ENCODE peak calls at places on chromosome 4, in six cellular contexts. E, I, R, Y, A and O are unnamed samples.

GRCh38 chr4:48815483-48815882 is 15.4 kb upstream of the OCIAD1 start:
- DNase-seq in R (no peak), E (no peak), Y (no peak), I (no peak), A (no peak), O (no peak)

GRCh38 chr4:135269125-135269772 is 1067.7 kb upstream of the PABPC4L start:
- DNase-seq in Y (no peak), A (no peak), I (no peak), E (no peak), R (no peak), O (no peak)

GRCh38 chr4:176742211-176742610 is 50.5 kb downstream of the VEGFC start:
- DNase-seq in E (no peak), A (no peak), R (no peak), I (no peak), Y (no peak), O (no peak)

GRCh38 chr4:180923476-180923875 is 1319.7 kb upstream of the TENM3 start:
- DNase-seq in A (no peak), Y (no peak), I (no peak), R (no peak), E (peak; percentile 80), O (no peak)

GRCh38 chr4:125315571-125316390 is 1.0 kb downstream of the FAT4 start:
- DNase-seq in R (peak; percentile 16), E (no peak), A (no peak), Y (no peak), I (peak; percentile 54), O (peak; percentile 41)

GRCh38 chr4:27062256-27062655 is 201.6 kb downstream of the STIM2 start:
- DNase-seq in E (no peak), Y (no peak), I (no peak), A (no peak), R (no peak), O (no peak)

GRCh38 chr4:7194251-7195137 is 2.2 kb downstream of the SORCS2 start:
- DNase-seq in R (peak; percentile 27), A (peak; percentile 8), E (no peak), Y (no peak), I (peak; percentile 39), O (peak; percentile 79)

GRCh38 chr4:7909463-7909862 is 30.2 kb downstream of the AFAP1 start:
- DNase-seq in A (no peak), E (no peak), I (no peak), Y (no peak), R (no peak), O (no peak)

GRCh38 chr4:56655209-56655626 is 25.9 kb downstream of the HOPX start:
- DNase-seq in Y (peak; percentile 26), R (peak; percentile 25), A (no peak), I (peak; percentile 53), E (no peak), O (no peak)

GRCh38 chr4:26351685-26352084 is 30.9 kb downstream of the RBPJ start:
- DNase-seq in A (no peak), Y (no peak), I (no peak), R (no peak), E (no peak), O (no peak)

GRCh38 chr4:139229534-139230039 is 50.4 kb downstream of the MGARP start:
- DNase-seq in R (peak; percentile 57), A (no peak), Y (peak; percentile 12), I (no peak), E (no peak), O (no peak)

GRCh38 chr4:111854494-111855087 is 290.7 kb upstream of the FAM241A start:
- DNase-seq in R (peak; percentile 28), A (no peak), Y (no peak), I (no peak), E (peak; percentile 33), O (no peak)

GRCh38 chr4:182065255-182065654 is 177.9 kb upstream of the TENM3 start:
- DNase-seq in E (no peak), I (no peak), Y (no peak), R (no peak), A (no peak), O (no peak)